ENCODE peak calls at places on chromosomes 1 and 21, in four cellular contexts. T is AG04450, R is cardiac muscle cell, Q is sigmoid colon. U is an unnamed sample.

GRCh38 chr1:175385316-175385715 is 192.7 kb upstream of the KIAA0040 start:
- DNase-seq in Q (no peak), R (no peak), T (no peak), U (peak; percentile 10)

GRCh38 chr1:168379110-168379860 is 98.6 kb downstream of the TBX19 start:
- DNase-seq in T (no peak), Q (no peak), R (no peak), U (peak; percentile 50)

GRCh38 chr1:225886159-225887029 is 2.6 kb downstream of the LEFTY1 start:
- DNase-seq in R (no peak), Q (no peak), T (no peak), U (no peak)

GRCh38 chr1:109823543-109824348 is 60.0 kb upstream of the EPS8L3 start:
- DNase-seq in R (peak; percentile 36), T (no peak), Q (peak; percentile 72), U (peak; percentile 78)

GRCh38 chr1:109760581-109761226 is 3.0 kb downstream of the EPS8L3 start:
- DNase-seq in T (no peak), Q (no peak), R (no peak), U (no peak)

GRCh38 chr1:225772323-225772768 is 5.3 kb upstream of the SRP9 start:
- DNase-seq in Q (peak; percentile 92), T (peak; percentile 82), R (peak; percentile 91), U (peak; percentile 88)

GRCh38 chr1:78070758-78071157 is 25.0 kb downstream of the GIPC2 start:
- DNase-seq in R (no peak), Q (no peak), T (peak; percentile 43), U (peak; percentile 96)

GRCh38 chr1:43703836-43704235 is 3.5 kb upstream of the ST3GAL3 start:
- DNase-seq in R (no peak), Q (no peak), T (no peak), U (peak; percentile 63)

GRCh38 chr1:156860113-156860638 is 489 bp upstream of the NTRK1 start:
- DNase-seq in Q (peak; percentile 74), R (peak; percentile 66), T (no peak), U (peak; percentile 31)

GRCh38 chr1:227273557-227273956 is 44.7 kb downstream of the CDC42BPA start:
- DNase-seq in Q (no peak), T (no peak), R (peak; percentile 78), U (peak; percentile 15)

GRCh38 chr1:241356187-241356518 is 852 bp downstream of the RGS7 start:
- DNase-seq in R (no peak), T (no peak), Q (no peak), U (no peak)

GRCh38 chr1:1398677-1399186 is 403 bp downstream of the CCNL2 start:
- DNase-seq in R (no peak), Q (no peak), T (no peak), U (no peak)

GRCh38 chr1:40532844-40533424 is 1.5 kb downstream of the ZNF684 start:
- DNase-seq in R (peak; percentile 61), T (no peak), Q (no peak), U (peak; percentile 58)

GRCh38 chr1:6246497-6247295 is 2.7 kb downstream of the HES3 start:
- DNase-seq in T (peak; percentile 37), R (peak; percentile 89), Q (peak; percentile 91), U (peak; percentile 68)

GRCh38 chr1:95780836-95781235 is 546.8 kb downstream of the RWDD3 start:
- DNase-seq in Q (no peak), R (no peak), T (no peak), U (no peak)

GRCh38 chr1:204937901-204938300 is 67.2 kb downstream of the NFASC start:
- DNase-seq in Q (no peak), T (no peak), R (no peak), U (no peak)

GRCh38 chr1:183131166-183131565 is 54.9 kb upstream of the LAMC2 start:
- DNase-seq in Q (no peak), R (no peak), T (no peak), U (no peak)

GRCh38 chr1:28112388-28113311 is 24.2 kb upstream of the EYA3 start:
- DNase-seq in T (no peak), R (no peak), Q (no peak), U (peak; percentile 92)

GRCh38 chr1:118297521-118297920 is 112.5 kb upstream of the SPAG17 start:
- DNase-seq in T (no peak), Q (no peak), R (no peak), U (no peak)

GRCh38 chr1:222877854-222878253 is 63.0 kb downstream of the DISP1 start:
- DNase-seq in T (no peak), R (no peak), Q (no peak), U (peak; percentile 56)

GRCh38 chr1:10607228-10607627 is 132.5 kb downstream of the PEX14 start:
- DNase-seq in T (peak; percentile 70), R (no peak), Q (no peak), U (no peak)

GRCh38 chr1:72037745-72038343 is 244.5 kb downstream of the NEGR1 start:
- DNase-seq in T (peak; percentile 3), R (peak; percentile 75), Q (no peak), U (peak; percentile 56)

GRCh38 chr21:39114871-39115658 is 68.2 kb downstream of the PSMG1 start:
- DNase-seq in T (no peak), Q (no peak), R (no peak), U (peak; percentile 56)

GRCh38 chr1:93446837-93447451 is 974 bp upstream of the FNBP1L start:
- DNase-seq in Q (peak; percentile 71), R (no peak), T (no peak), U (peak; percentile 13)

GRCh38 chr1:78004719-78005346 is at the start of gene DNAJB4:
- DNase-seq in Q (peak; percentile 90), T (peak; percentile 96), R (peak; percentile 96), U (peak; percentile 99)

GRCh38 chr1:68795956-68796355 is 299.1 kb upstream of the DEPDC1 start:
- DNase-seq in T (no peak), R (no peak), Q (no peak), U (no peak)

GRCh38 chr1:108701176-108701849 is 9.2 kb downstream of the PRPF38B start:
- DNase-seq in Q (no peak), R (no peak), T (no peak), U (no peak)

GRCh38 chr1:115807723-115808122 is 33.2 kb downstream of the NHLH2 start:
- DNase-seq in R (peak; percentile 88), Q (no peak), T (peak; percentile 26), U (peak; percentile 82)

GRCh38 chr1:179586107-179586823 is 5.4 kb upstream of the TDRD5 start:
- DNase-seq in R (peak; percentile 37), T (no peak), Q (peak; percentile 70), U (peak; percentile 21)

GRCh38 chr1:236699366-236699765 is 13.1 kb downstream of the ACTN2 start:
- DNase-seq in T (no peak), Q (no peak), R (peak; percentile 62), U (no peak)

GRCh38 chr1:16618719-16619118 is 5.4 kb upstream of the NBPF1 start:
- DNase-seq in R (no peak), Q (peak; percentile 83), T (no peak), U (no peak)

GRCh38 chr1:10432910-10433785 is 2.9 kb downstream of the CENPS start:
- DNase-seq in Q (no peak), T (no peak), R (no peak), U (no peak)

GRCh38 chr1:22845536-22845935 is 127.1 kb downstream of the LACTBL1 start:
- DNase-seq in T (no peak), Q (no peak), R (no peak), U (no peak)

GRCh38 chr21:34617753-34618339 is 2.9 kb upstream of the RCAN1 start:
- DNase-seq in R (no peak), T (no peak), Q (peak; percentile 70), U (no peak)

GRCh38 chr1:25610822-25611630 is 5.6 kb upstream of the MAN1C1 start:
- DNase-seq in Q (no peak), R (no peak), T (no peak), U (peak; percentile 37)

GRCh38 chr1:51331206-51332100 is 1.1 kb upstream of the TTC39A start:
- DNase-seq in R (peak; percentile 50), Q (no peak), T (no peak), U (peak; percentile 61)

GRCh38 chr21:42002421-42002958 is 7.7 kb downstream of the ZBTB21 start:
- DNase-seq in R (no peak), Q (no peak), T (peak; percentile 86), U (peak; percentile 95)

GRCh38 chr1:54054438-54054749 is 986 bp downstream of the TCEANC2 start:
- DNase-seq in Q (no peak), T (no peak), R (no peak), U (no peak)
- H3K4me3 ChIP-seq in Q (no peak overlapping the region), T (peak overlapping the region; percentile 96), R (peak overlapping the region; percentile 81), U (peak overlapping the region; percentile 68)

DNA sequence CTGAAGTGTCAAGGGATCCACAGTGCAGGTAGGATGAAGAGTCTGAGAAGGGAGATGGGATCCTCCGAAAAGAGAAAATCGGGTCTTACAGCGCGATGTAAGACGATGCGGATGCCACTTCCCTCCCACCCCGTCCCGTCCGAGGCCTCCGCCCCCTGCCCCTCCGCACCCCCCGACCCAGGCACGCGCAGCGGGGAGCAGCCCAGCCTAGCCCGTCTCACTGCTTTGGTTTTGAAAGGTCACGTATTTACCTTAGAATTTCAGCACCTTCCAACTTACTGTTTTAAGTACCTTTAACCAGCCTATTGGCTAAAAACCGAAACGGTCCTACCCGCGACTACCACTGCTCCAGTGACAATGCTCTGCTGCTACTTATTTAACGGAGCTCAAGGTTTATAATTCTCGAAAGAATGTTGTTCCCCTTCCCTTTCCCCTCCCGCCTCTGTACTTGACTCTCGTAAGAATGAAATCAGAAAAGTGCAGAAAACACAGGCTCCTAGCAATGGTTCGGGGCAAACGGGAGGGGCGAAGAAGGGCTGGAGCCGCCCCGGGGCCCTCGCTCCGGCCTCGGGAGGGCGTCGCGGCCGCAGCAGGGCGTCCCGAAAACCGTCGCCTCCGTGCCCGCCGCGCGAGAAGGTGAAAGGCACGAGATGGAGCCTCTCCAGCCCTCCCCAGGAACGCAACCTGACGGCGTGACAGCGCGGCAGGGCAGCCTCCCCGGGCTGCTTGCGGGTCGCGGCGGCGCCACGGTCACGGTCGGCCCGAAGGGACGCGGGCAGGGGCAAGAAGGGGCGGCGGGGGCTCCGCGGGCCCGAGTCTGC is 706 bp downstream of the TMEM50B start:
- DNase-seq in Q (no peak), T (no peak), R (peak; percentile 55), U (peak; percentile 15)
- TF ChIP-seq CTCF in Q (no peak), T (peak; percentile 10), R (peak; percentile 20), U (no peak)

GRCh38 chr21:43771199-43771675 is 4.9 kb downstream of the CSTB start:
- DNase-seq in T (no peak), Q (no peak), R (no peak), U (no peak)

GRCh38 chr21:43772368-43772870 is 3.7 kb downstream of the CSTB start:
- DNase-seq in R (no peak), T (no peak), Q (no peak), U (no peak)

GRCh38 chr21:43770066-43770655 is 5.9 kb downstream of the CSTB start:
- DNase-seq in Q (no peak), R (no peak), T (no peak), U (no peak)

GRCh38 chr21:43774163-43774562 is 1.9 kb downstream of the CSTB start:
- DNase-seq in T (no peak), Q (no peak), R (no peak), U (no peak)

GRCh38 chr21:43771698-43772367 is 4.3 kb downstream of the CSTB start:
- DNase-seq in R (no peak), T (no peak), Q (no peak), U (peak; percentile 56)
- H3K4me3 ChIP-seq in R (no peak overlapping the region), T (no peak overlapping the region), Q (no peak overlapping the region), U (no peak overlapping the region)

GRCh38 chr1:92066321-92066720 is 8.9 kb downstream of the SETSIP start:
- DNase-seq in T (no peak), R (no peak), Q (no peak), U (no peak)

GRCh38 chr1:92070892-92071291 is 4.3 kb downstream of the SETSIP start:
- DNase-seq in T (no peak), Q (no peak), R (no peak), U (no peak)

GRCh38 chr1:92065042-92065441 is 10.2 kb downstream of the SETSIP start:
- DNase-seq in R (no peak), T (no peak), Q (no peak), U (no peak)
- TF ChIP-seq CTCF in R (no peak), T (no peak), Q (no peak), U (no peak)